ENCODE peak calls at places on chromosome 1, in eight cellular contexts. One of them, this sample, is unnamed.

GRCh38 chr1:178538192-178538916 is 25.4 kb downstream of the TEX35 start:
- DNase-seq in heart left ventricle: peak; percentile 66
- DNase-seq in stimulated activated CD4-positive, alpha-beta T cell treated with anti-CD3 and anti-CD28 coated beads, Interleukin-1b, Interleukin-23, amount 100 ng/mL, for 4 hours: no peak
- DNase-seq in AG08395: peak; percentile 68
- DNase-seq in HFFc6: peak; percentile 81
- DNase-seq in left ventricle myocardium inferior: no peak
- DNase-seq in stimulated activated effector memory CD8-positive, alpha-beta T cell treated with anti-CD3 and anti-CD28 coated beads, Interleukin-12 subunit alpha, Interleukin-12 subunit beta, amount 100 ng/mL, for 72 hours: no peak
- DNase-seq in activated CD4-positive, alpha-beta T cell treated with anti-CD3 and anti-CD28 coated beads for 48 hours: no peak
- DNase-seq in this sample: peak; percentile 75

GRCh38 chr1:87224209-87224608 is 104.5 kb upstream of the LMO4 start:
- DNase-seq in activated CD4-positive, alpha-beta T cell treated with anti-CD3 and anti-CD28 coated beads for 48 hours: no peak
- DNase-seq in stimulated activated effector memory CD8-positive, alpha-beta T cell treated with anti-CD3 and anti-CD28 coated beads, Interleukin-12 subunit alpha, Interleukin-12 subunit beta, amount 100 ng/mL, for 72 hours: no peak
- DNase-seq in left ventricle myocardium inferior: no peak
- DNase-seq in heart left ventricle: no peak
- DNase-seq in stimulated activated CD4-positive, alpha-beta T cell treated with anti-CD3 and anti-CD28 coated beads, Interleukin-1b, Interleukin-23, amount 100 ng/mL, for 4 hours: no peak
- DNase-seq in HFFc6: peak; percentile 96
- DNase-seq in AG08395: peak; percentile 79
- DNase-seq in this sample: peak; percentile 98

GRCh38 chr1:210250998-210251679 is 18.5 kb downstream of the SERTAD4 start:
- DNase-seq in left ventricle myocardium inferior: peak; percentile 40
- DNase-seq in activated CD4-positive, alpha-beta T cell treated with anti-CD3 and anti-CD28 coated beads for 48 hours: peak; percentile 41
- DNase-seq in AG08395: no peak
- DNase-seq in heart left ventricle: peak; percentile 66
- DNase-seq in stimulated activated CD4-positive, alpha-beta T cell treated with anti-CD3 and anti-CD28 coated beads, Interleukin-1b, Interleukin-23, amount 100 ng/mL, for 4 hours: no peak
- DNase-seq in stimulated activated effector memory CD8-positive, alpha-beta T cell treated with anti-CD3 and anti-CD28 coated beads, Interleukin-12 subunit alpha, Interleukin-12 subunit beta, amount 100 ng/mL, for 72 hours: no peak
- DNase-seq in HFFc6: peak; percentile 24
- DNase-seq in this sample: no peak

GRCh38 chr1:24086466-24086865 is 25.5 kb downstream of the MYOM3 start:
- DNase-seq in stimulated activated effector memory CD8-positive, alpha-beta T cell treated with anti-CD3 and anti-CD28 coated beads, Interleukin-12 subunit alpha, Interleukin-12 subunit beta, amount 100 ng/mL, for 72 hours: no peak
- DNase-seq in AG08395: no peak
- DNase-seq in stimulated activated CD4-positive, alpha-beta T cell treated with anti-CD3 and anti-CD28 coated beads, Interleukin-1b, Interleukin-23, amount 100 ng/mL, for 4 hours: no peak
- DNase-seq in left ventricle myocardium inferior: no peak
- DNase-seq in activated CD4-positive, alpha-beta T cell treated with anti-CD3 and anti-CD28 coated beads for 48 hours: no peak
- DNase-seq in heart left ventricle: peak; percentile 21
- DNase-seq in HFFc6: no peak
- DNase-seq in this sample: no peak

GRCh38 chr1:2386636-2387611 is 4.4 kb downstream of the MORN1 start:
- DNase-seq in stimulated activated effector memory CD8-positive, alpha-beta T cell treated with anti-CD3 and anti-CD28 coated beads, Interleukin-12 subunit alpha, Interleukin-12 subunit beta, amount 100 ng/mL, for 72 hours: no peak
- DNase-seq in HFFc6: no peak
- DNase-seq in stimulated activated CD4-positive, alpha-beta T cell treated with anti-CD3 and anti-CD28 coated beads, Interleukin-1b, Interleukin-23, amount 100 ng/mL, for 4 hours: no peak
- DNase-seq in AG08395: no peak
- DNase-seq in activated CD4-positive, alpha-beta T cell treated with anti-CD3 and anti-CD28 coated beads for 48 hours: no peak
- DNase-seq in heart left ventricle: peak; percentile 44
- DNase-seq in left ventricle myocardium inferior: no peak
- DNase-seq in this sample: no peak

GRCh38 chr1:6653651-6654290 is 29.1 kb downstream of the THAP3 start:
- DNase-seq in HFFc6: no peak
- DNase-seq in heart left ventricle: no peak
- DNase-seq in left ventricle myocardium inferior: no peak
- DNase-seq in activated CD4-positive, alpha-beta T cell treated with anti-CD3 and anti-CD28 coated beads for 48 hours: no peak
- DNase-seq in AG08395: no peak
- DNase-seq in stimulated activated effector memory CD8-positive, alpha-beta T cell treated with anti-CD3 and anti-CD28 coated beads, Interleukin-12 subunit alpha, Interleukin-12 subunit beta, amount 100 ng/mL, for 72 hours: no peak
- DNase-seq in stimulated activated CD4-positive, alpha-beta T cell treated with anti-CD3 and anti-CD28 coated beads, Interleukin-1b, Interleukin-23, amount 100 ng/mL, for 4 hours: no peak
- DNase-seq in this sample: no peak

GRCh38 chr1:17494114-17494729 is 45.3 kb upstream of the ARHGEF10L start:
- DNase-seq in stimulated activated effector memory CD8-positive, alpha-beta T cell treated with anti-CD3 and anti-CD28 coated beads, Interleukin-12 subunit alpha, Interleukin-12 subunit beta, amount 100 ng/mL, for 72 hours: peak; percentile 47
- DNase-seq in stimulated activated CD4-positive, alpha-beta T cell treated with anti-CD3 and anti-CD28 coated beads, Interleukin-1b, Interleukin-23, amount 100 ng/mL, for 4 hours: peak; percentile 56
- DNase-seq in heart left ventricle: peak; percentile 82
- DNase-seq in activated CD4-positive, alpha-beta T cell treated with anti-CD3 and anti-CD28 coated beads for 48 hours: peak; percentile 82
- DNase-seq in HFFc6: peak; percentile 77
- DNase-seq in AG08395: peak; percentile 83
- DNase-seq in left ventricle myocardium inferior: peak; percentile 62
- DNase-seq in this sample: peak; percentile 62

GRCh38 chr1:9573723-9574122 is 15.0 kb upstream of the TMEM201 start:
- DNase-seq in stimulated activated CD4-positive, alpha-beta T cell treated with anti-CD3 and anti-CD28 coated beads, Interleukin-1b, Interleukin-23, amount 100 ng/mL, for 4 hours: no peak
- DNase-seq in stimulated activated effector memory CD8-positive, alpha-beta T cell treated with anti-CD3 and anti-CD28 coated beads, Interleukin-12 subunit alpha, Interleukin-12 subunit beta, amount 100 ng/mL, for 72 hours: no peak
- DNase-seq in heart left ventricle: no peak
- DNase-seq in activated CD4-positive, alpha-beta T cell treated with anti-CD3 and anti-CD28 coated beads for 48 hours: no peak
- DNase-seq in HFFc6: no peak
- DNase-seq in left ventricle myocardium inferior: no peak
- DNase-seq in AG08395: peak; percentile 46
- DNase-seq in this sample: peak; percentile 34

GRCh38 chr1:59776960-59777852 is 37.5 kb upstream of the HOOK1 start:
- DNase-seq in stimulated activated CD4-positive, alpha-beta T cell treated with anti-CD3 and anti-CD28 coated beads, Interleukin-1b, Interleukin-23, amount 100 ng/mL, for 4 hours: no peak
- DNase-seq in heart left ventricle: no peak
- DNase-seq in left ventricle myocardium inferior: no peak
- DNase-seq in activated CD4-positive, alpha-beta T cell treated with anti-CD3 and anti-CD28 coated beads for 48 hours: no peak
- DNase-seq in AG08395: peak; percentile 72
- DNase-seq in HFFc6: peak; percentile 44
- DNase-seq in stimulated activated effector memory CD8-positive, alpha-beta T cell treated with anti-CD3 and anti-CD28 coated beads, Interleukin-12 subunit alpha, Interleukin-12 subunit beta, amount 100 ng/mL, for 72 hours: no peak
- DNase-seq in this sample: peak; percentile 74

GRCh38 chr1:150628766-150629114 is 672 bp downstream of the ENSA start:
- DNase-seq in stimulated activated CD4-positive, alpha-beta T cell treated with anti-CD3 and anti-CD28 coated beads, Interleukin-1b, Interleukin-23, amount 100 ng/mL, for 4 hours: no peak
- DNase-seq in heart left ventricle: no peak
- DNase-seq in activated CD4-positive, alpha-beta T cell treated with anti-CD3 and anti-CD28 coated beads for 48 hours: no peak
- DNase-seq in AG08395: no peak
- DNase-seq in stimulated activated effector memory CD8-positive, alpha-beta T cell treated with anti-CD3 and anti-CD28 coated beads, Interleukin-12 subunit alpha, Interleukin-12 subunit beta, amount 100 ng/mL, for 72 hours: no peak
- DNase-seq in HFFc6: no peak
- DNase-seq in left ventricle myocardium inferior: no peak
- DNase-seq in this sample: no peak

GRCh38 chr1:92473781-92474495 is 12.8 kb downstream of the GFI1 start:
- DNase-seq in HFFc6: no peak
- DNase-seq in stimulated activated effector memory CD8-positive, alpha-beta T cell treated with anti-CD3 and anti-CD28 coated beads, Interleukin-12 subunit alpha, Interleukin-12 subunit beta, amount 100 ng/mL, for 72 hours: no peak
- DNase-seq in heart left ventricle: no peak
- DNase-seq in activated CD4-positive, alpha-beta T cell treated with anti-CD3 and anti-CD28 coated beads for 48 hours: peak; percentile 45
- DNase-seq in stimulated activated CD4-positive, alpha-beta T cell treated with anti-CD3 and anti-CD28 coated beads, Interleukin-1b, Interleukin-23, amount 100 ng/mL, for 4 hours: no peak
- DNase-seq in AG08395: no peak
- DNase-seq in left ventricle myocardium inferior: no peak
- DNase-seq in this sample: no peak

GRCh38 chr1:54614558-54614957 is 8.8 kb downstream of the FAM151A start:
- DNase-seq in activated CD4-positive, alpha-beta T cell treated with anti-CD3 and anti-CD28 coated beads for 48 hours: no peak
- DNase-seq in stimulated activated CD4-positive, alpha-beta T cell treated with anti-CD3 and anti-CD28 coated beads, Interleukin-1b, Interleukin-23, amount 100 ng/mL, for 4 hours: no peak
- DNase-seq in AG08395: no peak
- DNase-seq in stimulated activated effector memory CD8-positive, alpha-beta T cell treated with anti-CD3 and anti-CD28 coated beads, Interleukin-12 subunit alpha, Interleukin-12 subunit beta, amount 100 ng/mL, for 72 hours: no peak
- DNase-seq in HFFc6: no peak
- DNase-seq in heart left ventricle: no peak
- DNase-seq in left ventricle myocardium inferior: no peak
- DNase-seq in this sample: no peak

GRCh38 chr1:157659576-157660247 is 40.9 kb downstream of the FCRL3 start:
- DNase-seq in stimulated activated effector memory CD8-positive, alpha-beta T cell treated with anti-CD3 and anti-CD28 coated beads, Interleukin-12 subunit alpha, Interleukin-12 subunit beta, amount 100 ng/mL, for 72 hours: no peak
- DNase-seq in HFFc6: no peak
- DNase-seq in left ventricle myocardium inferior: no peak
- DNase-seq in heart left ventricle: no peak
- DNase-seq in AG08395: no peak
- DNase-seq in activated CD4-positive, alpha-beta T cell treated with anti-CD3 and anti-CD28 coated beads for 48 hours: no peak
- DNase-seq in stimulated activated CD4-positive, alpha-beta T cell treated with anti-CD3 and anti-CD28 coated beads, Interleukin-1b, Interleukin-23, amount 100 ng/mL, for 4 hours: no peak
- DNase-seq in this sample: no peak

GRCh38 chr1:84407524-84408318 is 9.4 kb downstream of the DNASE2B start:
- DNase-seq in stimulated activated CD4-positive, alpha-beta T cell treated with anti-CD3 and anti-CD28 coated beads, Interleukin-1b, Interleukin-23, amount 100 ng/mL, for 4 hours: no peak
- DNase-seq in HFFc6: no peak
- DNase-seq in heart left ventricle: no peak
- DNase-seq in AG08395: no peak
- DNase-seq in activated CD4-positive, alpha-beta T cell treated with anti-CD3 and anti-CD28 coated beads for 48 hours: no peak
- DNase-seq in stimulated activated effector memory CD8-positive, alpha-beta T cell treated with anti-CD3 and anti-CD28 coated beads, Interleukin-12 subunit alpha, Interleukin-12 subunit beta, amount 100 ng/mL, for 72 hours: no peak
- DNase-seq in left ventricle myocardium inferior: no peak
- DNase-seq in this sample: no peak

GRCh38 chr1:70718086-70718630 is 307.1 kb downstream of the CTH start:
- DNase-seq in stimulated activated effector memory CD8-positive, alpha-beta T cell treated with anti-CD3 and anti-CD28 coated beads, Interleukin-12 subunit alpha, Interleukin-12 subunit beta, amount 100 ng/mL, for 72 hours: no peak
- DNase-seq in AG08395: peak; percentile 5
- DNase-seq in heart left ventricle: no peak
- DNase-seq in HFFc6: peak; percentile 10
- DNase-seq in activated CD4-positive, alpha-beta T cell treated with anti-CD3 and anti-CD28 coated beads for 48 hours: no peak
- DNase-seq in left ventricle myocardium inferior: no peak
- DNase-seq in stimulated activated CD4-positive, alpha-beta T cell treated with anti-CD3 and anti-CD28 coated beads, Interleukin-1b, Interleukin-23, amount 100 ng/mL, for 4 hours: no peak
- DNase-seq in this sample: peak; percentile 61

GRCh38 chr1:54763814-54764131 is 550 bp downstream of the PARS2 start:
- DNase-seq in HFFc6: no peak
- DNase-seq in stimulated activated CD4-positive, alpha-beta T cell treated with anti-CD3 and anti-CD28 coated beads, Interleukin-1b, Interleukin-23, amount 100 ng/mL, for 4 hours: peak; percentile 8
- DNase-seq in activated CD4-positive, alpha-beta T cell treated with anti-CD3 and anti-CD28 coated beads for 48 hours: peak; percentile 28
- DNase-seq in stimulated activated effector memory CD8-positive, alpha-beta T cell treated with anti-CD3 and anti-CD28 coated beads, Interleukin-12 subunit alpha, Interleukin-12 subunit beta, amount 100 ng/mL, for 72 hours: no peak
- DNase-seq in AG08395: no peak
- DNase-seq in heart left ventricle: no peak
- DNase-seq in left ventricle myocardium inferior: no peak
- DNase-seq in this sample: peak; percentile 23

GRCh38 chr1:241972703-241973375 is 15.3 kb downstream of the BECN2 start:
- DNase-seq in stimulated activated effector memory CD8-positive, alpha-beta T cell treated with anti-CD3 and anti-CD28 coated beads, Interleukin-12 subunit alpha, Interleukin-12 subunit beta, amount 100 ng/mL, for 72 hours: no peak
- DNase-seq in left ventricle myocardium inferior: no peak
- DNase-seq in heart left ventricle: no peak
- DNase-seq in HFFc6: no peak
- DNase-seq in AG08395: peak; percentile 33
- DNase-seq in stimulated activated CD4-positive, alpha-beta T cell treated with anti-CD3 and anti-CD28 coated beads, Interleukin-1b, Interleukin-23, amount 100 ng/mL, for 4 hours: no peak
- DNase-seq in activated CD4-positive, alpha-beta T cell treated with anti-CD3 and anti-CD28 coated beads for 48 hours: no peak
- DNase-seq in this sample: peak; percentile 42

GRCh38 chr1:203338335-203339036 is 12.4 kb downstream of the FMOD start:
- DNase-seq in stimulated activated effector memory CD8-positive, alpha-beta T cell treated with anti-CD3 and anti-CD28 coated beads, Interleukin-12 subunit alpha, Interleukin-12 subunit beta, amount 100 ng/mL, for 72 hours: no peak
- DNase-seq in AG08395: peak; percentile 82
- DNase-seq in activated CD4-positive, alpha-beta T cell treated with anti-CD3 and anti-CD28 coated beads for 48 hours: peak; percentile 69
- DNase-seq in HFFc6: peak; percentile 33
- DNase-seq in left ventricle myocardium inferior: no peak
- DNase-seq in stimulated activated CD4-positive, alpha-beta T cell treated with anti-CD3 and anti-CD28 coated beads, Interleukin-1b, Interleukin-23, amount 100 ng/mL, for 4 hours: peak; percentile 34
- DNase-seq in heart left ventricle: no peak
- DNase-seq in this sample: peak; percentile 55

GRCh38 chr1:61174060-61174788 is 91.9 kb downstream of the NFIA start:
- DNase-seq in stimulated activated effector memory CD8-positive, alpha-beta T cell treated with anti-CD3 and anti-CD28 coated beads, Interleukin-12 subunit alpha, Interleukin-12 subunit beta, amount 100 ng/mL, for 72 hours: no peak
- DNase-seq in left ventricle myocardium inferior: no peak
- DNase-seq in stimulated activated CD4-positive, alpha-beta T cell treated with anti-CD3 and anti-CD28 coated beads, Interleukin-1b, Interleukin-23, amount 100 ng/mL, for 4 hours: no peak
- DNase-seq in heart left ventricle: no peak
- DNase-seq in AG08395: no peak
- DNase-seq in HFFc6: no peak
- DNase-seq in activated CD4-positive, alpha-beta T cell treated with anti-CD3 and anti-CD28 coated beads for 48 hours: no peak
- DNase-seq in this sample: no peak

GRCh38 chr1:16019580-16020277 is 1.9 kb upstream of the HSPB7 start:
- DNase-seq in stimulated activated CD4-positive, alpha-beta T cell treated with anti-CD3 and anti-CD28 coated beads, Interleukin-1b, Interleukin-23, amount 100 ng/mL, for 4 hours: no peak
- DNase-seq in stimulated activated effector memory CD8-positive, alpha-beta T cell treated with anti-CD3 and anti-CD28 coated beads, Interleukin-12 subunit alpha, Interleukin-12 subunit beta, amount 100 ng/mL, for 72 hours: no peak
- DNase-seq in activated CD4-positive, alpha-beta T cell treated with anti-CD3 and anti-CD28 coated beads for 48 hours: no peak
- DNase-seq in left ventricle myocardium inferior: peak; percentile 74
- DNase-seq in heart left ventricle: peak; percentile 80
- DNase-seq in HFFc6: peak; percentile 13
- DNase-seq in AG08395: peak; percentile 62
- DNase-seq in this sample: peak; percentile 61

GRCh38 chr1:174800221-174800791 is 199.4 kb upstream of the CACYBP start:
- DNase-seq in left ventricle myocardium inferior: no peak
- DNase-seq in HFFc6: no peak
- DNase-seq in AG08395: peak; percentile 11
- DNase-seq in stimulated activated effector memory CD8-positive, alpha-beta T cell treated with anti-CD3 and anti-CD28 coated beads, Interleukin-12 subunit alpha, Interleukin-12 subunit beta, amount 100 ng/mL, for 72 hours: no peak
- DNase-seq in activated CD4-positive, alpha-beta T cell treated with anti-CD3 and anti-CD28 coated beads for 48 hours: no peak
- DNase-seq in stimulated activated CD4-positive, alpha-beta T cell treated with anti-CD3 and anti-CD28 coated beads, Interleukin-1b, Interleukin-23, amount 100 ng/mL, for 4 hours: no peak
- DNase-seq in heart left ventricle: no peak
- DNase-seq in this sample: peak; percentile 5

GRCh38 chr1:178563099-178563820 is 50.4 kb downstream of the TEX35 start:
- DNase-seq in stimulated activated CD4-positive, alpha-beta T cell treated with anti-CD3 and anti-CD28 coated beads, Interleukin-1b, Interleukin-23, amount 100 ng/mL, for 4 hours: no peak
- DNase-seq in stimulated activated effector memory CD8-positive, alpha-beta T cell treated with anti-CD3 and anti-CD28 coated beads, Interleukin-12 subunit alpha, Interleukin-12 subunit beta, amount 100 ng/mL, for 72 hours: no peak
- DNase-seq in AG08395: no peak
- DNase-seq in heart left ventricle: no peak
- DNase-seq in HFFc6: no peak
- DNase-seq in activated CD4-positive, alpha-beta T cell treated with anti-CD3 and anti-CD28 coated beads for 48 hours: no peak
- DNase-seq in left ventricle myocardium inferior: no peak
- DNase-seq in this sample: no peak

GRCh38 chr1:10396870-10397269 is 2.0 kb upstream of the PGD start:
- DNase-seq in stimulated activated effector memory CD8-positive, alpha-beta T cell treated with anti-CD3 and anti-CD28 coated beads, Interleukin-12 subunit alpha, Interleukin-12 subunit beta, amount 100 ng/mL, for 72 hours: no peak
- DNase-seq in HFFc6: no peak
- DNase-seq in left ventricle myocardium inferior: no peak
- DNase-seq in AG08395: no peak
- DNase-seq in activated CD4-positive, alpha-beta T cell treated with anti-CD3 and anti-CD28 coated beads for 48 hours: no peak
- DNase-seq in stimulated activated CD4-positive, alpha-beta T cell treated with anti-CD3 and anti-CD28 coated beads, Interleukin-1b, Interleukin-23, amount 100 ng/mL, for 4 hours: no peak
- DNase-seq in heart left ventricle: no peak
- DNase-seq in this sample: no peak

GRCh38 chr1:83692524-83693336 is 306.2 kb downstream of the TTLL7 start:
- DNase-seq in heart left ventricle: no peak
- DNase-seq in stimulated activated effector memory CD8-positive, alpha-beta T cell treated with anti-CD3 and anti-CD28 coated beads, Interleukin-12 subunit alpha, Interleukin-12 subunit beta, amount 100 ng/mL, for 72 hours: no peak
- DNase-seq in activated CD4-positive, alpha-beta T cell treated with anti-CD3 and anti-CD28 coated beads for 48 hours: peak; percentile 16
- DNase-seq in HFFc6: no peak
- DNase-seq in AG08395: no peak
- DNase-seq in stimulated activated CD4-positive, alpha-beta T cell treated with anti-CD3 and anti-CD28 coated beads, Interleukin-1b, Interleukin-23, amount 100 ng/mL, for 4 hours: no peak
- DNase-seq in left ventricle myocardium inferior: no peak
- DNase-seq in this sample: no peak

GRCh38 chr1:208100906-208101305 is 143.3 kb downstream of the PLXNA2 start:
- DNase-seq in HFFc6: peak; percentile 37
- DNase-seq in stimulated activated effector memory CD8-positive, alpha-beta T cell treated with anti-CD3 and anti-CD28 coated beads, Interleukin-12 subunit alpha, Interleukin-12 subunit beta, amount 100 ng/mL, for 72 hours: no peak
- DNase-seq in stimulated activated CD4-positive, alpha-beta T cell treated with anti-CD3 and anti-CD28 coated beads, Interleukin-1b, Interleukin-23, amount 100 ng/mL, for 4 hours: no peak
- DNase-seq in heart left ventricle: no peak
- DNase-seq in activated CD4-positive, alpha-beta T cell treated with anti-CD3 and anti-CD28 coated beads for 48 hours: no peak
- DNase-seq in AG08395: no peak
- DNase-seq in left ventricle myocardium inferior: no peak
- DNase-seq in this sample: no peak

GRCh38 chr1:150065184-150065871 is 2.2 kb upstream of the VPS45 start:
- DNase-seq in heart left ventricle: no peak
- DNase-seq in left ventricle myocardium inferior: no peak
- DNase-seq in AG08395: peak; percentile 48
- DNase-seq in stimulated activated effector memory CD8-positive, alpha-beta T cell treated with anti-CD3 and anti-CD28 coated beads, Interleukin-12 subunit alpha, Interleukin-12 subunit beta, amount 100 ng/mL, for 72 hours: no peak
- DNase-seq in HFFc6: peak; percentile 64
- DNase-seq in stimulated activated CD4-positive, alpha-beta T cell treated with anti-CD3 and anti-CD28 coated beads, Interleukin-1b, Interleukin-23, amount 100 ng/mL, for 4 hours: no peak
- DNase-seq in activated CD4-positive, alpha-beta T cell treated with anti-CD3 and anti-CD28 coated beads for 48 hours: no peak
- DNase-seq in this sample: peak; percentile 64

GRCh38 chr1:24575905-24576587 is 20.2 kb downstream of the NCMAP start:
- DNase-seq in stimulated activated effector memory CD8-positive, alpha-beta T cell treated with anti-CD3 and anti-CD28 coated beads, Interleukin-12 subunit alpha, Interleukin-12 subunit beta, amount 100 ng/mL, for 72 hours: no peak
- DNase-seq in AG08395: no peak
- DNase-seq in left ventricle myocardium inferior: no peak
- DNase-seq in activated CD4-positive, alpha-beta T cell treated with anti-CD3 and anti-CD28 coated beads for 48 hours: no peak
- DNase-seq in stimulated activated CD4-positive, alpha-beta T cell treated with anti-CD3 and anti-CD28 coated beads, Interleukin-1b, Interleukin-23, amount 100 ng/mL, for 4 hours: no peak
- DNase-seq in HFFc6: no peak
- DNase-seq in heart left ventricle: no peak
- DNase-seq in this sample: no peak

GRCh38 chr1:210336362-210336761 is 7.7 kb downstream of the HHAT start:
- DNase-seq in stimulated activated effector memory CD8-positive, alpha-beta T cell treated with anti-CD3 and anti-CD28 coated beads, Interleukin-12 subunit alpha, Interleukin-12 subunit beta, amount 100 ng/mL, for 72 hours: no peak
- DNase-seq in stimulated activated CD4-positive, alpha-beta T cell treated with anti-CD3 and anti-CD28 coated beads, Interleukin-1b, Interleukin-23, amount 100 ng/mL, for 4 hours: no peak
- DNase-seq in AG08395: no peak
- DNase-seq in left ventricle myocardium inferior: no peak
- DNase-seq in HFFc6: no peak
- DNase-seq in heart left ventricle: no peak
- DNase-seq in activated CD4-positive, alpha-beta T cell treated with anti-CD3 and anti-CD28 coated beads for 48 hours: no peak
- DNase-seq in this sample: no peak

GRCh38 chr1:36476945-36477344 is 5.8 kb downstream of the CSF3R start:
- DNase-seq in heart left ventricle: no peak
- DNase-seq in left ventricle myocardium inferior: no peak
- DNase-seq in stimulated activated effector memory CD8-positive, alpha-beta T cell treated with anti-CD3 and anti-CD28 coated beads, Interleukin-12 subunit alpha, Interleukin-12 subunit beta, amount 100 ng/mL, for 72 hours: no peak
- DNase-seq in HFFc6: no peak
- DNase-seq in activated CD4-positive, alpha-beta T cell treated with anti-CD3 and anti-CD28 coated beads for 48 hours: no peak
- DNase-seq in stimulated activated CD4-positive, alpha-beta T cell treated with anti-CD3 and anti-CD28 coated beads, Interleukin-1b, Interleukin-23, amount 100 ng/mL, for 4 hours: no peak
- DNase-seq in AG08395: no peak
- DNase-seq in this sample: no peak

GRCh38 chr1:209029737-209030136 is 553.8 kb upstream of the CAMK1G start:
- DNase-seq in stimulated activated effector memory CD8-positive, alpha-beta T cell treated with anti-CD3 and anti-CD28 coated beads, Interleukin-12 subunit alpha, Interleukin-12 subunit beta, amount 100 ng/mL, for 72 hours: no peak
- DNase-seq in left ventricle myocardium inferior: no peak
- DNase-seq in AG08395: peak; percentile 11
- DNase-seq in activated CD4-positive, alpha-beta T cell treated with anti-CD3 and anti-CD28 coated beads for 48 hours: no peak
- DNase-seq in stimulated activated CD4-positive, alpha-beta T cell treated with anti-CD3 and anti-CD28 coated beads, Interleukin-1b, Interleukin-23, amount 100 ng/mL, for 4 hours: no peak
- DNase-seq in heart left ventricle: no peak
- DNase-seq in HFFc6: no peak
- DNase-seq in this sample: no peak

GRCh38 chr1:192878249-192878648 is 69.4 kb downstream of the RGS2 start:
- DNase-seq in activated CD4-positive, alpha-beta T cell treated with anti-CD3 and anti-CD28 coated beads for 48 hours: no peak
- DNase-seq in HFFc6: no peak
- DNase-seq in stimulated activated effector memory CD8-positive, alpha-beta T cell treated with anti-CD3 and anti-CD28 coated beads, Interleukin-12 subunit alpha, Interleukin-12 subunit beta, amount 100 ng/mL, for 72 hours: no peak
- DNase-seq in heart left ventricle: no peak
- DNase-seq in AG08395: no peak
- DNase-seq in left ventricle myocardium inferior: peak; percentile 24
- DNase-seq in stimulated activated CD4-positive, alpha-beta T cell treated with anti-CD3 and anti-CD28 coated beads, Interleukin-1b, Interleukin-23, amount 100 ng/mL, for 4 hours: no peak
- DNase-seq in this sample: peak; percentile 25

GRCh38 chr1:93585059-93585966 is 96.3 kb downstream of the BCAR3 start:
- DNase-seq in stimulated activated CD4-positive, alpha-beta T cell treated with anti-CD3 and anti-CD28 coated beads, Interleukin-1b, Interleukin-23, amount 100 ng/mL, for 4 hours: no peak
- DNase-seq in heart left ventricle: peak; percentile 90
- DNase-seq in activated CD4-positive, alpha-beta T cell treated with anti-CD3 and anti-CD28 coated beads for 48 hours: no peak
- DNase-seq in stimulated activated effector memory CD8-positive, alpha-beta T cell treated with anti-CD3 and anti-CD28 coated beads, Interleukin-12 subunit alpha, Interleukin-12 subunit beta, amount 100 ng/mL, for 72 hours: no peak
- DNase-seq in AG08395: peak; percentile 47
- DNase-seq in HFFc6: peak; percentile 61
- DNase-seq in left ventricle myocardium inferior: peak; percentile 93
- DNase-seq in this sample: peak; percentile 56

GRCh38 chr1:53698381-53698980 is 40.5 kb downstream of the GLIS1 start:
- DNase-seq in stimulated activated effector memory CD8-positive, alpha-beta T cell treated with anti-CD3 and anti-CD28 coated beads, Interleukin-12 subunit alpha, Interleukin-12 subunit beta, amount 100 ng/mL, for 72 hours: no peak
- DNase-seq in heart left ventricle: no peak
- DNase-seq in AG08395: no peak
- DNase-seq in HFFc6: no peak
- DNase-seq in left ventricle myocardium inferior: no peak
- DNase-seq in stimulated activated CD4-positive, alpha-beta T cell treated with anti-CD3 and anti-CD28 coated beads, Interleukin-1b, Interleukin-23, amount 100 ng/mL, for 4 hours: no peak
- DNase-seq in activated CD4-positive, alpha-beta T cell treated with anti-CD3 and anti-CD28 coated beads for 48 hours: no peak
- DNase-seq in this sample: no peak

This sample was measured in AG10803.